ENCODE peak calls at places on chromosomes 4 and X, in eight cellular contexts. D is amniotic epithelial cell; Y is naive thymus-derived CD8-positive, alpha-beta T cell; T is HT-29; H is stimulated activated CD4-positive, alpha-beta T cell treated with anti-CD3 and anti-CD28 coated beads, Interleukin-2, amount 100 ng/mL, for 48 hours; A is T-helper 1 cell; N is activated CD8-positive, alpha-beta T cell treated with anti-CD3 and anti-CD28 coated beads, Interleukin-2, amount 10 ng/mL, durations not matched to agents 7 days and 5 days; V is NCI-H2081. K is an unnamed sample.

GRCh38 chrX:1468250-1468772 is 15.6 kb upstream of the ASMTL start:
- DNase-seq in D (no peak), Y (peak), T (no peak), H (peak), A (peak), N (peak), V (no peak), K (peak)

GRCh38 chr4:121794505-121795192 is 6.5 kb upstream of the EXOSC9 start:
- DNase-seq in D (peak), Y (no peak), T (no peak), H (no peak), A (no peak), N (no peak), V (no peak), K (no peak)

GRCh38 chrX:150761176-150761818 is 68.1 kb downstream of the MTMR1 start:
- DNase-seq in D (no peak), Y (no peak), T (no peak), H (no peak), A (no peak), N (no peak), V (no peak), K (no peak)

GRCh38 chrX:154298312-154298711 is 2.7 kb downstream of the TKTL1 start:
- DNase-seq in D (no peak), Y (no peak), T (no peak), H (no peak), A (no peak), N (no peak), V (no peak), K (no peak)

GRCh38 chr4:146211440-146211839 is 2.9 kb upstream of the REELD1 start:
- DNase-seq in D (no peak), Y (no peak), T (no peak), H (no peak), A (no peak), N (no peak), V (no peak), K (no peak)

GRCh38 chrX:17413228-17413627 is 38.2 kb downstream of the NHS start:
- DNase-seq in D (peak), Y (no peak), T (no peak), H (no peak), A (peak), N (no peak), V (no peak), K (no peak)

GRCh38 chrX:151697537-151697936 is 2.3 kb downstream of the PRRG3 start:
- DNase-seq in D (no peak), Y (no peak), T (no peak), H (no peak), A (no peak), N (no peak), V (no peak), K (no peak)

GRCh38 chr4:134200811-134201215 is 776 bp downstream of the PABPC4L start:
- DNase-seq in D (peak), Y (no peak), T (no peak), H (no peak), A (no peak), N (no peak), V (peak), K (no peak)

GRCh38 chr4:165873298-165874071 is 448 bp downstream of the TLL1 start:
- DNase-seq in D (no peak), Y (no peak), T (no peak), H (no peak), A (no peak), N (no peak), V (peak), K (no peak)

GRCh38 chr4:152117054-152117453 is 356.2 kb upstream of the GATB start:
- DNase-seq in D (no peak), Y (no peak), T (no peak), H (no peak), A (no peak), N (no peak), V (no peak), K (no peak)

GRCh38 chr4:26896636-26897035 is 36.0 kb downstream of the STIM2 start:
- DNase-seq in D (peak), Y (no peak), T (no peak), H (no peak), A (no peak), N (no peak), V (no peak), K (no peak)

K was measured in immature natural killer cell.